ENCODE peak calls at places on chromosomes 16 and 17, in ten cellular contexts. O is sigmoid colon, U is suprapubic skin, H is esophagus muscularis mucosa, R is K562, S is tibial nerve, V is transverse colon, Q is right lobe of liver, A is adrenal gland, G is body of pancreas. F is an unnamed sample.

GRCh38 chr17:18026408-18026776 is 12.6 kb downstream of the ATPAF2 start:
- DNase-seq in G (peak), R (no peak), H (no peak), Q (peak), U (no peak), S (no peak), A (no peak), V (no peak), O (no peak), F (peak)

GRCh38 chr16:73125860-73126259 is 77.9 kb upstream of the ZFHX3 start:
- DNase-seq in H (no peak), R (no peak), S (no peak), V (no peak), G (peak), O (no peak), Q (no peak), U (no peak), A (no peak), F (peak)

GRCh38 chr17:57603978-57604377 is 141.1 kb downstream of the CCDC182 start:
- DNase-seq in H (no peak), Q (no peak), V (peak), A (no peak), U (peak), G (peak), O (no peak), R (no peak), S (no peak), F (no peak)

GRCh38 chr16:60641067-60641466 is 1395.2 kb downstream of the CDH8 start:
- DNase-seq in G (no peak), S (no peak), A (no peak), Q (no peak), U (no peak), V (no peak), H (no peak), R (no peak), O (no peak), F (no peak)

GRCh38 chr16:70736454-70737376 is 50.9 kb upstream of the MTSS2 start:
- DNase-seq in R (no peak), U (no peak), O (no peak), Q (no peak), V (no peak), A (no peak), G (no peak), H (no peak), S (no peak), F (no peak)

GRCh38 chr16:70529051-70529777 is 5.6 kb downstream of the SF3B3 start:
- DNase-seq in A (no peak), S (no peak), Q (no peak), U (no peak), G (no peak), V (no peak), O (no peak), H (no peak), R (peak), F (no peak)

GRCh38 chr17:61450641-61451537 is 1.3 kb upstream of the TBX4 start:
- DNase-seq in S (no peak), Q (no peak), V (no peak), U (peak), R (no peak), O (peak), G (no peak), A (no peak), H (no peak), F (no peak)

GRCh38 chr17:56808503-56808902 is 25.2 kb downstream of the C17orf67 start:
- DNase-seq in O (no peak), H (no peak), A (no peak), Q (no peak), G (no peak), V (no peak), U (no peak), S (no peak), R (no peak), F (no peak)

GRCh38 chr17:16917995-16918394 is 53.9 kb downstream of the TNFRSF13B start:
- DNase-seq in O (no peak), G (no peak), S (no peak), A (no peak), U (peak), H (no peak), Q (no peak), R (no peak), V (peak), F (no peak)

GRCh38 chr17:43356999-43357398 is 41.8 kb upstream of the ARL4D start:
- DNase-seq in R (no peak), A (no peak), S (no peak), U (no peak), V (no peak), G (no peak), H (no peak), O (no peak), Q (no peak), F (no peak)

GRCh38 chr17:29196784-29197515 is 16.8 kb upstream of the MYO18A start:
- DNase-seq in U (no peak), V (no peak), R (no peak), O (no peak), S (no peak), A (no peak), H (no peak), Q (peak), G (no peak), F (no peak)

GRCh38 chr16:78125112-78125844 is 25.8 kb downstream of the WWOX start:
- DNase-seq in H (no peak), Q (no peak), G (no peak), O (no peak), S (no peak), A (no peak), U (no peak), R (no peak), V (no peak), F (no peak)

GRCh38 chr16:85935957-85936760 is 37.2 kb downstream of the IRF8 start:
- DNase-seq in G (peak), U (no peak), O (no peak), Q (no peak), H (no peak), S (no peak), A (no peak), V (peak), R (no peak), F (no peak)

GRCh38 chr17:38619937-38620550 is 14.3 kb upstream of the SRCIN1 start:
- DNase-seq in Q (peak), O (peak), V (no peak), S (no peak), U (peak), A (no peak), R (no peak), G (no peak), H (no peak), F (peak)

GRCh38 chr17:9363440-9364350 is 211.9 kb downstream of the STX8 start:
- DNase-seq in S (no peak), V (no peak), G (no peak), H (no peak), U (no peak), O (no peak), Q (no peak), A (no peak), R (no peak), F (no peak)

GRCh38 chr17:82305727-82306300 is 11.6 kb downstream of the CD7 start:
- DNase-seq in A (no peak), S (no peak), O (no peak), H (no peak), U (no peak), G (no peak), R (no peak), Q (no peak), V (no peak), F (no peak)

GRCh38 chr17:70797166-70797565 is 627.8 kb downstream of the KCNJ2 start:
- DNase-seq in R (no peak), A (no peak), O (no peak), U (no peak), H (no peak), Q (no peak), V (no peak), G (no peak), S (no peak), F (no peak)

GRCh38 chr17:64661731-64661980 is 451 bp downstream of the SMURF2 start:
- DNase-seq in H (no peak), A (peak), G (no peak), U (no peak), V (no peak), R (no peak), Q (peak), O (no peak), S (peak), F (no peak)

GRCh38 chr17:48757524-48757961 is 29.0 kb upstream of the HOXB13 start:
- DNase-seq in O (peak), S (no peak), R (no peak), H (no peak), V (no peak), Q (no peak), A (no peak), G (no peak), U (no peak), F (no peak)

GRCh38 chr16:71230122-71230845 is at the start of gene HYDIN:
- DNase-seq in U (no peak), A (peak), V (peak), R (peak), H (no peak), S (no peak), O (no peak), Q (peak), G (peak), F (no peak)

GRCh38 chr16:81593481-81593880 is 148.9 kb downstream of the CMIP start:
- DNase-seq in H (no peak), S (no peak), Q (no peak), O (no peak), V (no peak), G (no peak), U (no peak), A (no peak), R (no peak), F (no peak)

GRCh38 chr17:79919164-79919585 is 79.9 kb upstream of the CBX4 start:
- DNase-seq in U (no peak), G (peak), A (peak), V (peak), R (no peak), H (no peak), Q (peak), O (peak), S (peak), F (peak)

GRCh38 chr16:56614549-56614991 is 6.2 kb downstream of the MT2A start:
- DNase-seq in G (no peak), S (no peak), A (no peak), U (no peak), O (no peak), Q (no peak), R (no peak), V (no peak), H (no peak), F (no peak)

GRCh38 chr17:65698381-65699061 is 137.1 kb upstream of the AXIN2 start:
- DNase-seq in Q (no peak), V (no peak), S (no peak), R (no peak), A (no peak), U (no peak), O (no peak), G (peak), H (no peak), F (no peak)

GRCh38 chr16:53084141-53084541 is 29.4 kb downstream of the CHD9 start:
- DNase-seq in A (no peak), O (no peak), H (no peak), U (no peak), G (no peak), R (no peak), V (no peak), Q (no peak), S (no peak), F (no peak)

DNA sequence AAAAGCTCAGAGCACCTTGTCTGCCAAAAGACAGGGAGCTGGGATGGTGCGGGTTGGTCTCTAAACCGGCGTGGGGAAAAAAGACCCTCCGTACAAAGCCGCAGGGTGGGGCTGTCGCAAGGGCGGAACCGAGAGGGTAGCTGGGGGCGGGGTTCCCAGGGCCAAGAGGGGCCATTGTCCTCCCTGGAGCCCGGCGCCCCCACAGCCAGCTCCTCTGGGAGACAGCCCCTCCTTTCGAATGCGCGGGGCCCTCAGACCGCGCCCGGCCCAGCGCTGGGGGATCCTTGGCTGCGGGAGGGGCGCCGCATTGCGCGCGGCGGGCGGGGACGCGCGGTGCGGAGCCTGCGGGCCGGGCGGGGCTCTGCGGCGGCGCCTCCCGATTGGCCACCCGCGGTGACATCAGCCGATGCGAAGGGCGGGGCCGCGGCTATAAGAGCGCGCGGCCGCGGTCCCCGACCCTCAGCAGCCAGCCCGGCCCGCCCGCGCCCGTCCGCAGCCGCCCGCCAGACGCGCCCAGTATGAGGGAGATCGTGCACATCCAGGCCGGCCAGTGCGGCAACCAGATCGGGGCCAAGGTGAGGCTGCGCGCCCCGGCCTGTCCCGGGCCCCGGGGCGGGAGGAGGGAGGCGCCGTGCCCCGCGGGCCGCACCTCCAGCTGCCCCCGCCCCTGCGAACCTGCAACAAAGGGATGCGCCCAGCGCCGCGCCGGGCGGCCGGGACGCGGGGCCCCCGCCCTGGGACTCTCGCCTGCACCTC is at the start of gene TUBB3:
- DNase-seq in U (no peak), O (no peak), H (no peak), G (peak), R (peak), A (peak), Q (peak), V (peak), S (no peak), F (no peak)
- TF ChIP-seq POLR2A in U (no peak), O (no peak), H (peak), G (peak), R (peak), A (peak), Q (peak), V (no peak), S (peak), F (no peak)

DNA sequence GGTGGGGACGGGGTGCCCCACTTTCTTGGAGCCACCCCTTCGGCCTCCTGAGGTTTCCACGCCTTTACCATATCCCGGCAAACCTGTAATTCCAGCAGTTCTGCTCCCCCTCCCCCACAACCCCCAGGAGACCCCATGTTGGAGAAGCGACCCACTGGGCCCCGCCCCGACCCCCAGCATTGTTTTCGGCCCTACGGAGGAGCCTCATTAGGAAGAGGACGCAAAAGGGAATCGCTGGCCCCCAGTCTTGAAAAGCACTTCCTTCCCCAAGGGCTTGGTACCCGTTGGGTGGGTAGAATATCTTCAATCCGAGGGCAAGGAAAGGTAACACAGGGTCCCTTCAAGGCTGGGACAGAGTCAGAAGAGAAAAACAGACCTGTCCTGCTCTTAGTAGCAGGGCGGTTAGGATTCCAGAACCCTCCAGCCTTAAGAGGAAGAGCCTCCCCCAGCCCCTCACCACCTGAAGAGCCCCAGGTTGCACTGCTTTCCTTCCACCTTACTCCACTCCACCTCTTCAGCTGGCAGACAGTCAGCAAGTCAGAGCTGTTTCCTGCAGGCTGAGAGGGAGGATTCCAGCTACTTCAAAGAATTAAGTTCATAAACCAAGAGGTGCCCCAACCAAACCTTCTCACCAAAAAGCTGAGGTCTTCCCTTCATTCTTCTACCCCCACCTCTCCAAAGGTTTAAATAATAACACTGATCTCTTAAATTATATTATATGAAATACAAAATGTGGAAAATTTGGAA is 803 bp upstream of the TLCD2 start:
- DNase-seq in H (no peak), R (no peak), A (no peak), Q (no peak), S (no peak), V (no peak), G (no peak), U (no peak), O (no peak), F (no peak)
- H3K4me3 ChIP-seq in H (peak), R (peak), A (peak), Q (peak), S (peak), V (peak), G (no peak), U (peak), O (peak), F (peak)

DNA sequence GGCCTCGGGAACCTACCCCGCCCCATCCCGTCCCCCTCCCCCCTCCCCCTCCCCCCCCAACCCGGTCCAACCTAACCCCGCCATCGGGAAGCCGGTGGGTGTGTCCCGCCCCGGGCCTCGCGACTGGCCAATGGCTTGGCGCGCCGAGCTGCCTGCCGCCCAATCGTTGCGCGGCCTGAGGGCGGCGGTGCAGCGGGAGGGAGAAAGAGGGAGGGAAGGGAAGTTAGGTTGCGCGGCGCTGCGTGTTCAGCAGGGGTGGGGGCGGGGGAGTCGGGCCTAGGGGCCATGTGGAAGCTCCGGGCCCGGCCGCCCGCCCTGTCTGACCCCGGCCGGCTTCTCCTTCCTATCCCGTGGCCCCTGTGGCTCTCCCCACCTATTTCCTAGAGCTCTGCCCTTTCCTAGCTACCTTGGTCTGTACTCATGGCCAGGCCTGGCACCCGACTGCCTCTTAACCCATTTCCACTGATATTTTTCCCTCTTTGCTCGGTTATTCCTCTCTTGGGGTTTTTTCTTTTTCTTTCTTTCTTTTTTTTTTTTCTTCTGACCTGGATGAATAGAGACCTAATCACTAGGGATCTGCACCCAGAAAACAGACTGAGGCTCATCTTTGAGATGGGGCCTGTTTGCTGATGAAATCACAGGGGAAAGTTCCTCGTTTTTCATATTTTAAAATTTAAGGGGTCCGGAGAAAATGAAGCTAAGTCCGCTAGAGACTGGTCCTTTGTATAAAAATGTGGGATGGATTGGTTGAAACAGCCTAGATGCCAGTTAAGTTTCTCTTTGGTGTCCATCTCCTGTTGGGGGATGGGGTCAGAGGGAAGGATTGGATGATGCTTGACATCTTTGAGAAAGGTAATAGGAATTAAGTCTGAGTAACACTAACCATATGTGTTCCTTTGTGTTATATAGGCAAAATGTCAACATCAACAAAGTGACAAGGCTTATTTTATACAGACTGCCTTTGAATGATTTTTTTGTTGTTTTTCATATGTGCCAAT is 1.1 kb downstream of the KPNB1 start:
- DNase-seq in H (peak), V (peak), R (peak), O (peak), A (peak), S (peak), G (peak), U (peak), Q (peak), F (peak)
- TF ChIP-seq POLR2A in H (no peak), V (no peak), R (peak), O (no peak), A (no peak), S (no peak), G (peak), U (no peak), Q (no peak), F (no peak)

DNA sequence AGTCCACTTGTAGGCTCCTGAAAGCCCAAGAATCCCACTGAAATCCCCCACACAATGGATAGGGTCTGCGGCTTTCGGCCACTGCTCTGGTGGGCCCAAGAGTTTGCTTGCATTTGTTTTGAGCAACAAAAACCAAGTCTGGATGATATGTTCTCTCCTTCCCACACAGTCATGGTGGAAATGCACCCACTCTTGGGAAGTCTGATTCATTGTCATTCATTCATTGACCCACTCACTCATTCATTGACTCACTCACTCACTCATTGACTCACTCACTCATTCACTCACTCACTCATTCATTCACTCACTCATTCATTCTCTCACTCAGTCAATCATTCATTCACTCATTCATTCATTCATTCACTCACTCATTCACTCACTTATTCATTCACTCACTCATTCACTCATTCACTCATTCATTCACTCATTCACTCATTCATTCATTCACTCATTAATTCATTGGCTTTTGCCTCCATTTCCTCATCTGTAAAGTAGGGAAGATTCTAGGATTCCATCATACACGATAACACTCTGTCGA is 2.2 kb upstream of the CA5A start:
- DNase-seq in H (no peak), Q (no peak), A (no peak), V (no peak), O (no peak), G (no peak), S (no peak), R (no peak), U (no peak), F (no peak)
- H3K4me3 ChIP-seq in H (no peak), Q (no peak), A (no peak), V (no peak), O (no peak), G (no peak), S (no peak), R (no peak), U (no peak), F (no peak)

GRCh38 chr16:88805340-88805715 is 1.7 kb downstream of the CDT1 start:
- DNase-seq in G (no peak), A (no peak), Q (no peak), S (no peak), O (no peak), H (no peak), V (no peak), R (no peak), U (no peak), F (no peak)
- TF ChIP-seq POLR2A in G (no peak), A (no peak), Q (no peak), S (no peak), O (no peak), H (no peak), V (no peak), R (no peak), U (no peak), F (no peak)

GRCh38 chr17:27984404-27984803 is 58.1 kb upstream of the NLK start:
- DNase-seq in O (no peak), U (no peak), S (no peak), Q (no peak), G (no peak), V (no peak), H (no peak), R (no peak), A (no peak), F (no peak)
- H3K4me3 ChIP-seq in O (no peak), U (no peak), S (no peak), Q (no peak), G (no peak), V (no peak), H (no peak), R (no peak), A (no peak), F (no peak)

GRCh38 chr17:33892677-33893076 is 362.4 kb upstream of the CCL2 start:
- DNase-seq in V (no peak), S (no peak), H (no peak), Q (no peak), O (no peak), G (no peak), A (no peak), U (no peak), R (no peak), F (no peak)

GRCh38 chr17:33893192-33893591 is 361.9 kb upstream of the CCL2 start:
- DNase-seq in O (no peak), A (no peak), H (no peak), G (no peak), S (no peak), Q (no peak), U (no peak), V (no peak), R (no peak), F (no peak)

GRCh38 chr17:33889766-33890165 is 365.3 kb upstream of the CCL2 start:
- DNase-seq in Q (no peak), O (no peak), G (no peak), S (no peak), A (no peak), H (no peak), R (no peak), U (no peak), V (no peak), F (no peak)

GRCh38 chr17:33888455-33888854 is 366.6 kb upstream of the CCL2 start:
- DNase-seq in A (no peak), U (no peak), H (no peak), S (no peak), R (peak), Q (no peak), G (no peak), O (no peak), V (no peak), F (no peak)

GRCh38 chr17:33889079-33889478 is 366.0 kb upstream of the CCL2 start:
- DNase-seq in H (no peak), G (no peak), R (peak), S (no peak), O (no peak), Q (no peak), A (no peak), V (no peak), U (no peak), F (no peak)
- TF ChIP-seq POLR2A in H (no peak), G (no peak), R (no peak), S (no peak), O (no peak), Q (no peak), A (no peak), V (no peak), U (no peak), F (no peak)